ENCODE peak calls at places on chromosomes 7 and 10, in four cellular contexts. M, Q, T and D are unnamed samples.

GRCh38 chr10:101287922-101288638 is 58.8 kb upstream of the LBX1 start:
- DNase-seq in T (no peak), M (peak), Q (no peak), D (no peak)

GRCh38 chr7:34471844-34472243 is 186.2 kb upstream of the NPSR1 start:
- DNase-seq in T (no peak), M (no peak), Q (no peak), D (no peak)

GRCh38 chr10:34232481-34232880 is 582.6 kb downstream of the PARD3 start:
- DNase-seq in T (no peak), M (no peak), Q (no peak), D (no peak)

GRCh38 chr7:28955356-28955722 is 2.8 kb downstream of the TRIL start:
- DNase-seq in T (no peak), M (no peak), Q (no peak), D (no peak)

GRCh38 chr10:79102056-79102874 is 33.5 kb downstream of the ZMIZ1 start:
- DNase-seq in T (no peak), M (no peak), Q (no peak), D (no peak)

GRCh38 chr10:66307826-66308225 is 618.0 kb upstream of the LRRTM3 start:
- DNase-seq in M (no peak), T (no peak), Q (no peak), D (no peak)

GRCh38 chr10:49220031-49220430 is 31.8 kb upstream of the TMEM273 start:
- DNase-seq in M (no peak), T (no peak), Q (no peak), D (no peak)

GRCh38 chr10:75497997-75498797 is 66.8 kb downstream of the LRMDA start:
- DNase-seq in T (no peak), Q (no peak), M (no peak), D (no peak)

GRCh38 chr10:58641708-58642107 is 129.0 kb downstream of the BICC1 start:
- DNase-seq in M (no peak), T (no peak), Q (no peak), D (no peak)

GRCh38 chr10:29784175-29784773 is 149.5 kb upstream of the SVIL start:
- DNase-seq in T (no peak), M (peak), Q (no peak), D (peak)

GRCh38 chr7:25385731-25386136 is 157.4 kb upstream of the NPVF start:
- DNase-seq in Q (no peak), M (no peak), T (no peak), D (no peak)

GRCh38 chr7:105268056-105268455 is 120.7 kb downstream of the SRPK2 start:
- DNase-seq in T (no peak), M (no peak), Q (no peak), D (peak)

GRCh38 chr7:101717986-101718746 is 89.1 kb upstream of the MYL10 start:
- DNase-seq in M (peak), T (no peak), Q (peak), D (no peak)

GRCh38 chr7:7228967-7229366 is 46.6 kb downstream of the C1GALT1 start:
- DNase-seq in Q (no peak), T (no peak), M (no peak), D (no peak)

GRCh38 chr7:76193881-76194280 is 7.8 kb upstream of the SRRM3 start:
- DNase-seq in Q (no peak), T (no peak), M (no peak), D (no peak)

GRCh38 chr7:3896366-3896765 is 595.3 kb downstream of the SDK1 start:
- DNase-seq in Q (no peak), T (no peak), M (no peak), D (no peak)

GRCh38 chr7:21352540-21353387 is 75.1 kb upstream of the SP4 start:
- DNase-seq in Q (no peak), T (no peak), M (no peak), D (no peak)

GRCh38 chr7:22402250-22402649 is 45.3 kb upstream of the RAPGEF5 start:
- DNase-seq in M (no peak), T (no peak), Q (no peak), D (no peak)

GRCh38 chr10:5557799-5558771 is 33.3 kb downstream of the CALML3 start:
- DNase-seq in T (no peak), M (no peak), Q (no peak), D (no peak)

GRCh38 chr7:255721-256361 is 34.1 kb upstream of the FOXL3 start:
- DNase-seq in M (no peak), Q (no peak), T (no peak), D (no peak)

GRCh38 chr7:69630292-69630691 is 32.0 kb downstream of the AUTS2 start:
- DNase-seq in Q (no peak), M (no peak), T (no peak), D (peak)

GRCh38 chr7:141960687-141961422 is 12.7 kb downstream of the TAS2R38 start:
- DNase-seq in M (no peak), T (no peak), Q (no peak), D (no peak)

GRCh38 chr10:52779541-52780390 is 7.2 kb upstream of the MBL2 start:
- DNase-seq in Q (peak), T (peak), M (peak), D (no peak)

GRCh38 chr10:22628309-22628708 is 86.1 kb downstream of the PIP4K2A start:
- DNase-seq in M (no peak), T (no peak), Q (no peak), D (no peak)

GRCh38 chr10:132111871-132112341 is 46.2 kb downstream of the JAKMIP3 start:
- DNase-seq in T (no peak), Q (no peak), M (no peak), D (no peak)

GRCh38 chr7:154480817-154481216 is 428.6 kb downstream of the DPP6 start:
- DNase-seq in Q (no peak), T (no peak), M (no peak), D (no peak)

GRCh38 chr10:28087675-28088351 is 88.9 kb upstream of the ODAD2 start:
- DNase-seq in Q (no peak), M (no peak), T (no peak), D (no peak)

GRCh38 chr7:83486536-83486935 is 162.4 kb downstream of the SEMA3E start:
- DNase-seq in Q (no peak), M (no peak), T (no peak), D (no peak)

GRCh38 chr10:90130321-90131086 is 429.1 kb downstream of the KIF20B start:
- DNase-seq in T (no peak), Q (no peak), M (no peak), D (no peak)

GRCh38 chr7:25732771-25733217 is 419.2 kb upstream of the NFE2L3 start:
- DNase-seq in M (no peak), Q (no peak), T (no peak), D (no peak)

GRCh38 chr7:134324107-134324506 is 7.4 kb upstream of the SLC35B4 start:
- DNase-seq in T (no peak), M (no peak), Q (no peak), D (no peak)